ENCODE peak calls at places on chromosome 3, in nine cellular contexts. U is GM12878, S is uterus, L is Kasumi-1, R is endodermal cell, E is foreskin fibroblast, Q is psoas muscle, G is adrenal gland, A is SK-N-SH. H is an unnamed sample.

GRCh38 chr3:23084367-23084766 is 118.8 kb upstream of the UBE2E2 start:
- DNase-seq in U (no peak), S (no peak), L (no peak), R (no peak), E (no peak), Q (no peak), G (no peak), A (no peak), H (no peak)

GRCh38 chr3:42802876-42803799 is 1.2 kb downstream of the HIGD1A start:
- DNase-seq in U (no peak), S (no peak), L (peak), R (no peak), E (no peak), Q (no peak), G (no peak), A (peak), H (no peak)

GRCh38 chr3:133475245-133476010 is 75.6 kb downstream of the BFSP2 start:
- DNase-seq in U (peak), S (no peak), L (no peak), R (no peak), E (no peak), Q (no peak), G (no peak), A (no peak), H (no peak)

GRCh38 chr3:150547045-150547753 is 612 bp downstream of the EIF2A start:
- DNase-seq in U (no peak), S (no peak), L (peak), R (no peak), E (no peak), Q (no peak), G (no peak), A (no peak), H (no peak)

GRCh38 chr3:3109407-3110298 is 521 bp downstream of the IL5RA start:
- DNase-seq in U (no peak), S (no peak), L (no peak), R (no peak), E (no peak), Q (no peak), G (no peak), A (no peak), H (no peak)

GRCh38 chr3:141129049-141130038 is 78.2 kb downstream of the SPSB4 start:
- DNase-seq in U (no peak), S (no peak), L (no peak), R (no peak), E (no peak), Q (no peak), G (no peak), A (no peak), H (no peak)

GRCh38 chr3:197002701-197003454 is 26.7 kb downstream of the MELTF start:
- DNase-seq in U (no peak), S (peak), L (peak), R (peak), E (peak), Q (peak), G (peak), A (peak), H (peak)

GRCh38 chr3:117633207-117633606 is 923.6 kb downstream of the TUSC7 start:
- DNase-seq in U (no peak), S (no peak), L (no peak), R (no peak), E (no peak), Q (no peak), G (no peak), A (no peak), H (no peak)

GRCh38 chr3:109432833-109433232 is 95.5 kb upstream of the DPPA4 start:
- DNase-seq in U (no peak), S (no peak), L (no peak), R (peak), E (no peak), Q (no peak), G (no peak), A (no peak), H (no peak)

GRCh38 chr3:193400304-193400703 is 21.8 kb upstream of the ATP13A5 start:
- DNase-seq in U (no peak), S (no peak), L (no peak), R (no peak), E (no peak), Q (no peak), G (no peak), A (no peak), H (peak)

GRCh38 chr3:117656391-117656790 is 946.8 kb downstream of the TUSC7 start:
- DNase-seq in U (no peak), S (no peak), L (no peak), R (no peak), E (no peak), Q (no peak), G (no peak), A (no peak), H (no peak)

GRCh38 chr3:5791558-5791957 is 604.1 kb downstream of the EDEM1 start:
- DNase-seq in U (no peak), S (no peak), L (no peak), R (no peak), E (no peak), Q (no peak), G (no peak), A (no peak), H (peak)

GRCh38 chr3:139934557-139935070 is 371 bp upstream of the CLSTN2 start:
- DNase-seq in U (no peak), S (peak), L (peak), R (peak), E (peak), Q (peak), G (peak), A (peak), H (peak)

GRCh38 chr3:78831446-78831972 is 936.3 kb downstream of the ROBO1 start:
- DNase-seq in U (no peak), S (no peak), L (no peak), R (no peak), E (no peak), Q (no peak), G (no peak), A (no peak), H (no peak)

GRCh38 chr3:120155108-120155507 is 60.9 kb upstream of the GSK3B start:
- DNase-seq in U (no peak), S (no peak), L (no peak), R (no peak), E (no peak), Q (no peak), G (no peak), A (no peak), H (no peak)

GRCh38 chr3:127779747-127780146 is 42.6 kb downstream of the MGLL start:
- DNase-seq in U (no peak), S (no peak), L (peak), R (no peak), E (no peak), Q (peak), G (no peak), A (no peak), H (peak)

GRCh38 chr3:49807427-49808114 is 4.5 kb downstream of the INKA1 start:
- DNase-seq in U (no peak), S (no peak), L (peak), R (no peak), E (no peak), Q (no peak), G (no peak), A (peak), H (no peak)

GRCh38 chr3:120875507-120875906 is 32.5 kb upstream of the STXBP5L start:
- DNase-seq in U (no peak), S (no peak), L (no peak), R (no peak), E (no peak), Q (no peak), G (no peak), A (no peak), H (no peak)

GRCh38 chr3:14175383-14176037 is 2.9 kb downstream of the XPC start:
- DNase-seq in U (peak), S (no peak), L (peak), R (no peak), E (no peak), Q (no peak), G (no peak), A (no peak), H (no peak)

GRCh38 chr3:132222868-132223538 is 94.2 kb upstream of the ACP3 start:
- DNase-seq in U (no peak), S (no peak), L (no peak), R (no peak), E (no peak), Q (no peak), G (peak), A (peak), H (peak)

GRCh38 chr3:37492468-37492867 is 318.1 kb upstream of the LRRFIP2 start:
- DNase-seq in U (no peak), S (no peak), L (no peak), R (no peak), E (no peak), Q (no peak), G (no peak), A (no peak), H (no peak)

GRCh38 chr3:10725846-10726245 is 90.2 kb upstream of the SLC6A11 start:
- DNase-seq in U (no peak), S (no peak), L (no peak), R (peak), E (no peak), Q (no peak), G (no peak), A (no peak), H (no peak)

GRCh38 chr3:45524605-45525004 is 69.9 kb upstream of the LIMD1 start:
- DNase-seq in U (no peak), S (no peak), L (no peak), R (no peak), E (no peak), Q (no peak), G (no peak), A (no peak), H (no peak)

GRCh38 chr3:61964566-61964965 is 403.2 kb downstream of the PTPRG start:
- DNase-seq in U (no peak), S (no peak), L (no peak), R (no peak), E (peak), Q (no peak), G (no peak), A (no peak), H (no peak)

GRCh38 chr3:133504736-133505135 is 68.8 kb upstream of the CDV3 start:
- DNase-seq in U (no peak), S (no peak), L (no peak), R (no peak), E (no peak), Q (no peak), G (no peak), A (no peak), H (no peak)

GRCh38 chr3:138686771-138687221 is 78.2 kb downstream of the FAIM start:
- DNase-seq in U (peak), S (no peak), L (peak), R (no peak), E (peak), Q (no peak), G (no peak), A (no peak), H (no peak)

GRCh38 chr3:149454746-149455145 is 19.8 kb upstream of the TM4SF4 start:
- DNase-seq in U (no peak), S (no peak), L (no peak), R (no peak), E (peak), Q (no peak), G (no peak), A (no peak), H (no peak)

H was measured in MG63.